ENCODE peak calls at places on chromosomes 6 and 20, in five cellular contexts. One of them, this sample, is unnamed.

GRCh38 chr20:38454556-38455473 is 17.8 kb upstream of the RALGAPB start:
- DNase-seq in GM12878: no peak
- DNase-seq in HepG2: no peak
- DNase-seq in SK-N-SH: no peak
- DNase-seq in K562: no peak
- DNase-seq in this sample: no peak

GRCh38 chr6:71080151-71080550 is 123.3 kb upstream of the B3GAT2 start:
- DNase-seq in GM12878: no peak
- DNase-seq in HepG2: no peak
- DNase-seq in SK-N-SH: no peak
- DNase-seq in K562: no peak
- DNase-seq in this sample: no peak

GRCh38 chr6:11632231-11632630 is 94.7 kb downstream of the TMEM170B start:
- DNase-seq in GM12878: no peak
- DNase-seq in HepG2: no peak
- DNase-seq in SK-N-SH: no peak
- DNase-seq in K562: no peak
- DNase-seq in this sample: peak

GRCh38 chr6:169839029-169839481 is 87.6 kb downstream of the ERMARD start:
- DNase-seq in GM12878: no peak
- DNase-seq in HepG2: no peak
- DNase-seq in SK-N-SH: peak
- DNase-seq in K562: no peak
- DNase-seq in this sample: no peak

GRCh38 chr6:143934867-143935266 is 70.6 kb downstream of the ZC2HC1B start:
- DNase-seq in GM12878: no peak
- DNase-seq in HepG2: no peak
- DNase-seq in SK-N-SH: no peak
- DNase-seq in K562: no peak
- DNase-seq in this sample: no peak

GRCh38 chr6:18693923-18694322 is 306.8 kb downstream of the RNF144B start:
- DNase-seq in GM12878: no peak
- DNase-seq in HepG2: no peak
- DNase-seq in SK-N-SH: no peak
- DNase-seq in K562: no peak
- DNase-seq in this sample: no peak

GRCh38 chr6:51737580-51738360 is 349.6 kb downstream of the PKHD1 start:
- DNase-seq in GM12878: no peak
- DNase-seq in HepG2: peak
- DNase-seq in SK-N-SH: no peak
- DNase-seq in K562: no peak
- DNase-seq in this sample: no peak

GRCh38 chr6:30480536-30481156 is 8.7 kb upstream of the HLA-E start:
- DNase-seq in GM12878: no peak
- DNase-seq in HepG2: no peak
- DNase-seq in SK-N-SH: no peak
- DNase-seq in K562: no peak
- DNase-seq in this sample: no peak

GRCh38 chr20:54909702-54910101 is 434.3 kb downstream of the DOK5 start:
- DNase-seq in GM12878: no peak
- DNase-seq in HepG2: no peak
- DNase-seq in SK-N-SH: no peak
- DNase-seq in K562: no peak
- DNase-seq in this sample: no peak

GRCh38 chr6:90288404-90288803 is 8.2 kb downstream of the BACH2 start:
- DNase-seq in GM12878: no peak
- DNase-seq in HepG2: no peak
- DNase-seq in SK-N-SH: no peak
- DNase-seq in K562: peak
- DNase-seq in this sample: no peak

GRCh38 chr20:57244627-57245214 is 21.7 kb downstream of the BMP7 start:
- DNase-seq in GM12878: no peak
- DNase-seq in HepG2: no peak
- DNase-seq in SK-N-SH: peak
- DNase-seq in K562: no peak
- DNase-seq in this sample: no peak

GRCh38 chr6:97963148-97963680 is 680.2 kb upstream of the MMS22L start:
- DNase-seq in GM12878: no peak
- DNase-seq in HepG2: no peak
- DNase-seq in SK-N-SH: no peak
- DNase-seq in K562: no peak
- DNase-seq in this sample: no peak

GRCh38 chr6:39843305-39844020 is 51.3 kb downstream of the DAAM2 start:
- DNase-seq in GM12878: no peak
- DNase-seq in HepG2: no peak
- DNase-seq in SK-N-SH: peak
- DNase-seq in K562: no peak
- DNase-seq in this sample: peak

GRCh38 chr6:11224252-11224965 is 8.1 kb downstream of the NEDD9 start:
- DNase-seq in GM12878: peak
- DNase-seq in HepG2: no peak
- DNase-seq in SK-N-SH: no peak
- DNase-seq in K562: no peak
- DNase-seq in this sample: no peak

GRCh38 chr6:160221918-160222317 is 36.7 kb downstream of the SLC22A2 start:
- DNase-seq in GM12878: no peak
- DNase-seq in HepG2: no peak
- DNase-seq in SK-N-SH: no peak
- DNase-seq in K562: no peak
- DNase-seq in this sample: no peak

GRCh38 chr6:21027507-21027906 is 493.2 kb downstream of the CDKAL1 start:
- DNase-seq in GM12878: no peak
- DNase-seq in HepG2: no peak
- DNase-seq in SK-N-SH: no peak
- DNase-seq in K562: no peak
- DNase-seq in this sample: no peak
- TF ChIP-seq ZBTB33 in GM12878: no peak
- TF ChIP-seq ZBTB33 in HepG2: no peak
- TF ChIP-seq ZBTB33 in SK-N-SH: no peak
- TF ChIP-seq ZBTB33 in K562: no peak
- TF ChIP-seq ZBTB33 in this sample: no peak

GRCh38 chr20:62651285-62652021 is 9.2 kb downstream of the SLCO4A1 start:
- DNase-seq in GM12878: peak
- DNase-seq in HepG2: no peak
- DNase-seq in SK-N-SH: peak
- DNase-seq in K562: no peak
- DNase-seq in this sample: no peak
- TF ChIP-seq ZBTB33 in GM12878: no peak
- TF ChIP-seq ZBTB33 in HepG2: no peak
- TF ChIP-seq ZBTB33 in SK-N-SH: no peak
- TF ChIP-seq ZBTB33 in K562: no peak
- TF ChIP-seq ZBTB33 in this sample: no peak

DNA sequence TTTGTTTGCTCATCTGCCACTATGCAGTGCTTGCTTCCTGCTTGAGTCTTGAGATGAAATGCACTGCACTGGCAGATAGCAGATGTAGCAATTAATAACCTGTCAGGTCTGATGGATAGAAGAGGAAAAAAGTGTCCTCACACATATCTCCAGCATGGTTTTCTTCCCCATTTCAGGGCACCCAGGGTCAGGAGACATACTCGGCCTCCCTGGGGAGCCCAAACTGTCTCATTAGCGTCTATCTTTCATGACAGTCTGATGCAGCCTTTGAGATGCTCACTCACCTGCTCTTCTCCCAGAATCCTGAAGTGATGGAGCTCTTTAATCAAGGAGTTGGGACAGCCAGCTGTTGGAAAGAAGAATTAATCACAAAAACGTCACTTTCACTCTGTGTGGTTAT is 295.2 kb upstream of the AGPAT4 start:
- DNase-seq in GM12878: no peak
- DNase-seq in HepG2: no peak
- DNase-seq in SK-N-SH: no peak
- DNase-seq in K562: no peak
- DNase-seq in this sample: no peak
- TF ChIP-seq ZBTB33 in GM12878: no peak
- TF ChIP-seq ZBTB33 in HepG2: no peak
- TF ChIP-seq ZBTB33 in SK-N-SH: no peak
- TF ChIP-seq ZBTB33 in K562: no peak
- TF ChIP-seq ZBTB33 in this sample: no peak

GRCh38 chr20:6265204-6265904 is 142.5 kb upstream of the FERMT1 start:
- DNase-seq in GM12878: no peak
- DNase-seq in HepG2: peak
- DNase-seq in SK-N-SH: peak
- DNase-seq in K562: no peak
- DNase-seq in this sample: peak
- TF ChIP-seq ZBTB33 in GM12878: no peak
- TF ChIP-seq ZBTB33 in HepG2: no peak
- TF ChIP-seq ZBTB33 in SK-N-SH: no peak
- TF ChIP-seq ZBTB33 in K562: no peak
- TF ChIP-seq ZBTB33 in this sample: no peak

This sample was measured in HCT116.